ENCODE peak calls at places on chromosomes 2 and 18, in eight cellular contexts. One of them, this sample, is unnamed.

GRCh38 chr2:155377931-155378444 is 679.5 kb downstream of the KCNJ3 start:
- DNase-seq in stomach: no peak
- DNase-seq in right lobe of liver: no peak
- DNase-seq in Peyer's patch: no peak
- DNase-seq in prostate gland: no peak
- DNase-seq in adrenal gland: no peak
- DNase-seq in IMR-90: no peak
- DNase-seq in K562: no peak
- DNase-seq in this sample: no peak

GRCh38 chr2:217398860-217399259 is 539.0 kb upstream of the TNP1 start:
- DNase-seq in adrenal gland: no peak
- DNase-seq in prostate gland: no peak
- DNase-seq in Peyer's patch: no peak
- DNase-seq in right lobe of liver: no peak
- DNase-seq in stomach: no peak
- DNase-seq in K562: no peak
- DNase-seq in IMR-90: no peak
- DNase-seq in this sample: no peak

GRCh38 chr2:37558622-37559021 is 112.8 kb downstream of the CDC42EP3 start:
- DNase-seq in adrenal gland: peak
- DNase-seq in K562: no peak
- DNase-seq in stomach: no peak
- DNase-seq in right lobe of liver: no peak
- DNase-seq in prostate gland: no peak
- DNase-seq in IMR-90: no peak
- DNase-seq in Peyer's patch: no peak
- DNase-seq in this sample: peak

GRCh38 chr2:170155723-170156253 is 22.2 kb upstream of the MYO3B start:
- DNase-seq in adrenal gland: no peak
- DNase-seq in IMR-90: no peak
- DNase-seq in stomach: no peak
- DNase-seq in K562: no peak
- DNase-seq in Peyer's patch: no peak
- DNase-seq in prostate gland: no peak
- DNase-seq in right lobe of liver: no peak
- DNase-seq in this sample: no peak

GRCh38 chr18:12391487-12392136 is 14.6 kb upstream of the AFG3L2 start:
- DNase-seq in prostate gland: peak
- DNase-seq in right lobe of liver: peak
- DNase-seq in adrenal gland: peak
- DNase-seq in IMR-90: peak
- DNase-seq in Peyer's patch: peak
- DNase-seq in stomach: peak
- DNase-seq in K562: peak
- DNase-seq in this sample: peak

GRCh38 chr2:238127165-238128060 is 11.1 kb upstream of the KLHL30 start:
- DNase-seq in stomach: no peak
- DNase-seq in K562: peak
- DNase-seq in prostate gland: no peak
- DNase-seq in Peyer's patch: peak
- DNase-seq in adrenal gland: peak
- DNase-seq in IMR-90: peak
- DNase-seq in right lobe of liver: no peak
- DNase-seq in this sample: no peak

GRCh38 chr2:65503746-65504145 is 71.3 kb upstream of the SPRED2 start:
- DNase-seq in Peyer's patch: no peak
- DNase-seq in prostate gland: no peak
- DNase-seq in IMR-90: no peak
- DNase-seq in K562: no peak
- DNase-seq in adrenal gland: no peak
- DNase-seq in right lobe of liver: no peak
- DNase-seq in stomach: no peak
- DNase-seq in this sample: no peak

GRCh38 chr18:26133652-26134051 is at the start of gene PSMA8:
- DNase-seq in adrenal gland: peak
- DNase-seq in IMR-90: no peak
- DNase-seq in K562: no peak
- DNase-seq in prostate gland: no peak
- DNase-seq in stomach: no peak
- DNase-seq in right lobe of liver: no peak
- DNase-seq in Peyer's patch: no peak
- DNase-seq in this sample: no peak

GRCh38 chr2:207663870-207664545 is 38.8 kb upstream of the METTL21A start:
- DNase-seq in adrenal gland: no peak
- DNase-seq in Peyer's patch: no peak
- DNase-seq in K562: no peak
- DNase-seq in IMR-90: no peak
- DNase-seq in stomach: no peak
- DNase-seq in prostate gland: no peak
- DNase-seq in right lobe of liver: no peak
- DNase-seq in this sample: no peak

GRCh38 chr2:12257476-12257875 is 459.3 kb upstream of the TRIB2 start:
- DNase-seq in prostate gland: no peak
- DNase-seq in IMR-90: no peak
- DNase-seq in adrenal gland: no peak
- DNase-seq in Peyer's patch: no peak
- DNase-seq in K562: no peak
- DNase-seq in stomach: no peak
- DNase-seq in right lobe of liver: no peak
- DNase-seq in this sample: no peak
- TF ChIP-seq POLR2A in prostate gland: no peak
- TF ChIP-seq POLR2A in IMR-90: no peak
- TF ChIP-seq POLR2A in adrenal gland: no peak
- TF ChIP-seq POLR2A in Peyer's patch: no peak
- TF ChIP-seq POLR2A in K562: no peak
- TF ChIP-seq POLR2A in stomach: no peak
- TF ChIP-seq POLR2A in right lobe of liver: no peak
- TF ChIP-seq POLR2A in this sample: no peak

DNA sequence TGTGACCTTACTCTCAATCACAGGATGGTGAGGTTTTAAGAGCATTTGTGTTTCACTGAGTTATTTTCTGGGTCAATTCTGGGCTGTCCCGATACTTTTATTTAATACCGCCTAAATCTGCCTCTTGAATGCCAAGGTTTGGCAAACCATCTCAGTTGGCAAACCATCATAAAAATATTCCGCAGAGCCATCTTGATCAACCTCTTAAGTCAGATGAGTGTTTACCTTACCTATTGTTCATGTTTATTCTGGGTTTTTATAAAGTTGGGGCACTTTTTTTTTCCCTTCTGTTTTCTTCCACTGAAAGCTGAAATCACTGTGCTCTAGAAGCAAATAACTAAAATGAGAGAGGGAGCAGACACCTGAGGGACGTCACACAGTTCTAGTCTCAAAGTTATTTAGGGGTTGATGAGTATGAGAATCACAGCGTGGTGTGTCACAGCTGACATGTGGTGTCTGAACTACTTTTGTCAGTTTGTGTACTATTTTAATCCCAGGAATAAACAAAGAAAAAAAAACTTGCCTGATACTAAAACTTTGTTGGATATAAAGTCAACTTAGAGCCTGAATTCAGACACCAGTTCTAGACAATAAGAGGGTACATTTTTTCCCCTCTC is 48.6 kb downstream of the ETAA1 start:
- DNase-seq in stomach: no peak
- DNase-seq in IMR-90: peak
- DNase-seq in prostate gland: no peak
- DNase-seq in adrenal gland: no peak
- DNase-seq in Peyer's patch: no peak
- DNase-seq in K562: no peak
- DNase-seq in right lobe of liver: no peak
- DNase-seq in this sample: no peak
- H3K27ac ChIP-seq in stomach: no peak
- H3K27ac ChIP-seq in IMR-90: no peak
- H3K27ac ChIP-seq in prostate gland: no peak
- H3K27ac ChIP-seq in adrenal gland: no peak
- H3K27ac ChIP-seq in Peyer's patch: no peak
- H3K27ac ChIP-seq in K562: no peak
- H3K27ac ChIP-seq in right lobe of liver: no peak
- H3K27ac ChIP-seq in this sample: peak

DNA sequence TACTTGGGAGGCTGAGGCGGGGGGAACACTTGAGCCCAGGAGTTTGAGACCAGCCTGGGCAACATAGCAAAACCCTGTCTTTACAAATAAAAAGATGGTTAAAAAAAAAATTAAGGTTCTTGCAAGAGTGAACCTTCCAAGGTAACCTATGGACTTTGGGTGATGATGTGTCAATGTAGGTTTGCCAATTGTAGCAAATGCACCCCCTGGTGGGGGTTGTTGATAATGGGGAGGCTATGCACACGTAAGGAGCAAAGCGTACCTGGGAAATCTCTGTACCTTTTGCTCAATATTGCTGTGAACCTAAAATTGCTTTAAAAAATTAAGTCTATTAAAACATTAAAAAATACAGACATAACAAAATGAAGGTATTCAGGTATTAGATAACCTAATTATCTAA is 70.4 kb downstream of the CWC22 start:
- DNase-seq in K562: peak
- DNase-seq in adrenal gland: no peak
- DNase-seq in prostate gland: no peak
- DNase-seq in stomach: no peak
- DNase-seq in Peyer's patch: peak
- DNase-seq in right lobe of liver: peak
- DNase-seq in IMR-90: no peak
- DNase-seq in this sample: no peak
- TF ChIP-seq CTCF in K562: peak
- TF ChIP-seq CTCF in adrenal gland: no peak
- TF ChIP-seq CTCF in prostate gland: no peak
- TF ChIP-seq CTCF in stomach: no peak
- TF ChIP-seq CTCF in Peyer's patch: peak
- TF ChIP-seq CTCF in right lobe of liver: peak
- TF ChIP-seq CTCF in IMR-90: peak
- TF ChIP-seq CTCF in this sample: peak

GRCh38 chr2:150487537-150488429 is at the start of gene RND3:
- DNase-seq in stomach: peak
- DNase-seq in K562: peak
- DNase-seq in Peyer's patch: peak
- DNase-seq in adrenal gland: peak
- DNase-seq in IMR-90: peak
- DNase-seq in prostate gland: peak
- DNase-seq in right lobe of liver: peak
- DNase-seq in this sample: peak
- TF ChIP-seq POLR2A in stomach: no peak
- TF ChIP-seq POLR2A in K562: no peak
- TF ChIP-seq POLR2A in Peyer's patch: peak
- TF ChIP-seq POLR2A in adrenal gland: peak
- TF ChIP-seq POLR2A in IMR-90: peak
- TF ChIP-seq POLR2A in prostate gland: peak
- TF ChIP-seq POLR2A in right lobe of liver: peak
- TF ChIP-seq POLR2A in this sample: peak

This sample was measured in gastrocnemius medialis.